ENCODE peak calls at places on chromosomes 6 and 20, in eight cellular contexts. T, U, F, V, J, I, M and D are unnamed samples.

GRCh38 chr6:45949256-45949655 is 66.4 kb downstream of the CLIC5 start:
- DNase-seq in U (no peak), F (no peak), V (no peak), J (no peak), M (no peak), T (no peak), I (no peak), D (no peak)

GRCh38 chr6:1787894-1788293 is 178.2 kb downstream of the FOXC1 start:
- DNase-seq in I (no peak), V (peak; percentile 71), U (no peak), M (no peak), T (no peak), F (peak; percentile 43), J (no peak), D (no peak)

GRCh38 chr6:30816791-30817739 is 67.3 kb upstream of the DDR1 start:
- DNase-seq in M (no peak), I (no peak), U (no peak), J (no peak), V (no peak), T (no peak), F (no peak), D (no peak)

GRCh38 chr20:51132286-51132810 is 109.4 kb upstream of the KCNG1 start:
- DNase-seq in I (no peak), M (no peak), V (peak; percentile 11), F (no peak), J (no peak), T (no peak), U (no peak), D (no peak)

GRCh38 chr20:10671221-10671849 is 2.5 kb downstream of the JAG1 start:
- DNase-seq in F (peak; percentile 98), I (no peak), U (peak; percentile 75), V (peak; percentile 89), J (no peak), M (peak; percentile 62), T (peak; percentile 89), D (peak; percentile 90)

GRCh38 chr6:79737172-79737571 is 106.0 kb downstream of the SH3BGRL2 start:
- DNase-seq in I (no peak), J (no peak), F (peak; percentile 18), T (no peak), V (no peak), M (no peak), U (no peak), D (no peak)

GRCh38 chr6:97025088-97025487 is 100.6 kb downstream of the KLHL32 start:
- DNase-seq in M (no peak), F (no peak), J (no peak), V (no peak), T (no peak), U (no peak), I (no peak), D (no peak)

GRCh38 chr6:36297511-36297910 is 27.7 kb downstream of the PNPLA1 start:
- DNase-seq in F (no peak), M (no peak), V (peak; percentile 57), U (no peak), T (no peak), J (no peak), I (no peak), D (no peak)

GRCh38 chr6:51289041-51289440 is 470.4 kb downstream of the TFAP2B start:
- DNase-seq in T (no peak), I (no peak), U (no peak), M (no peak), V (peak; percentile 68), J (no peak), F (peak; percentile 78), D (no peak)

GRCh38 chr20:34997171-34997570 is 41.5 kb downstream of the MYH7B start:
- DNase-seq in F (peak; percentile 16), J (no peak), U (no peak), M (no peak), T (no peak), I (no peak), V (no peak), D (no peak)

GRCh38 chr6:144285548-144285797 is 338 bp downstream of the UTRN start:
- DNase-seq in F (no peak), I (no peak), T (no peak), U (peak; percentile 53), M (no peak), J (peak; percentile 21), V (no peak), D (no peak)

GRCh38 chr6:158642805-158643489 is 1.6 kb downstream of the DYNLT1 start:
- DNase-seq in V (no peak), U (no peak), I (no peak), J (no peak), F (no peak), M (peak; percentile 25), T (peak; percentile 4), D (no peak)

GRCh38 chr20:10492065-10492464 is 57.0 kb downstream of the SLX4IP start:
- DNase-seq in U (no peak), T (no peak), J (no peak), M (no peak), V (peak; percentile 66), I (no peak), F (peak; percentile 31), D (no peak)

GRCh38 chr6:83068628-83069027 is 1.2 kb downstream of the DOP1A start:
- DNase-seq in U (no peak), T (no peak), F (no peak), V (no peak), J (no peak), M (no peak), I (no peak), D (no peak)

GRCh38 chr20:4880051-4880450 is 121.3 kb downstream of the SLC23A2 start:
- DNase-seq in J (no peak), M (peak; percentile 28), V (no peak), I (peak; percentile 33), U (no peak), F (no peak), T (no peak), D (no peak)

GRCh38 chr6:137297887-137298286 is 78.7 kb upstream of the IFNGR1 start:
- DNase-seq in V (no peak), J (no peak), M (no peak), T (no peak), F (peak; percentile 39), I (no peak), U (no peak), D (no peak)

GRCh38 chr6:80767808-80768207 is 661.3 kb downstream of the BCKDHB start:
- DNase-seq in T (no peak), I (no peak), F (peak; percentile 59), M (no peak), V (peak; percentile 92), U (no peak), J (no peak), D (no peak)

GRCh38 chr6:12941422-12941821 is 224.9 kb downstream of the PHACTR1 start:
- DNase-seq in V (peak; percentile 16), U (no peak), J (no peak), F (no peak), M (no peak), I (no peak), T (no peak), D (no peak)

GRCh38 chr20:51091564-51092195 is 68.8 kb upstream of the KCNG1 start:
- DNase-seq in T (no peak), I (no peak), F (no peak), V (peak; percentile 1), U (no peak), M (no peak), J (no peak), D (peak; percentile 14)

GRCh38 chr6:106413722-106414121 is 53.2 kb downstream of the CRYBG1 start:
- DNase-seq in T (no peak), M (no peak), V (no peak), I (no peak), J (no peak), F (no peak), U (no peak), D (no peak)

GRCh38 chr20:45629496-45630100 is at the start of gene WFDC10A:
- DNase-seq in I (peak; percentile 21), V (peak; percentile 44), M (no peak), T (no peak), F (peak; percentile 22), U (no peak), J (no peak), D (no peak)

GRCh38 chr20:35120012-35120701 is 27.0 kb downstream of the EDEM2 start:
- DNase-seq in V (no peak), I (no peak), U (no peak), M (no peak), T (no peak), J (no peak), F (no peak), D (no peak)

GRCh38 chr6:97282238-97282725 is 734 bp downstream of the MMS22L start:
- DNase-seq in T (no peak), F (no peak), U (no peak), M (no peak), J (no peak), V (peak; percentile 1), I (peak; percentile 15), D (no peak)

GRCh38 chr20:38113401-38114325 is 51.4 kb downstream of the TGM2 start:
- DNase-seq in J (no peak), M (no peak), V (no peak), U (no peak), F (no peak), T (no peak), I (no peak), D (no peak)

GRCh38 chr6:36659271-36659670 is 19.2 kb upstream of the CDKN1A start:
- DNase-seq in J (no peak), I (no peak), F (peak; percentile 99), T (no peak), U (no peak), V (peak; percentile 99), M (no peak), D (no peak)

GRCh38 chr6:160678230-160678629 is 14.2 kb upstream of the LPA start:
- DNase-seq in I (no peak), F (no peak), M (no peak), J (no peak), T (no peak), V (no peak), U (no peak), D (no peak)

GRCh38 chr6:17394192-17394611 is 807 bp downstream of the CAP2 start:
- DNase-seq in T (peak; percentile 67), I (no peak), U (no peak), J (no peak), V (peak; percentile 80), F (peak; percentile 57), M (peak; percentile 49), D (no peak)

GRCh38 chr6:152225231-152225934 is 411.8 kb downstream of the SYNE1 start:
- DNase-seq in M (no peak), V (peak; percentile 22), T (no peak), I (no peak), F (peak; percentile 40), J (no peak), U (no peak), D (no peak)